ENCODE peak calls at places on chromosomes 2 and 18, in four cellular contexts. N is HepG2, E is H1, D is GM12878. K is an unnamed sample.

GRCh38 chr18:58532298-58532697 is 96.6 kb downstream of the ALPK2 start:
- DNase-seq in N (no peak), E (no peak), D (no peak), K (no peak)

GRCh38 chr2:10949835-10950234 is 38.1 kb downstream of the KCNF1 start:
- DNase-seq in N (no peak), E (no peak), D (no peak), K (no peak)

GRCh38 chr2:196168181-196168580 is 3.2 kb downstream of the STK17B start:
- DNase-seq in N (no peak), E (no peak), D (no peak), K (no peak)

GRCh38 chr2:156784034-156784433 is 347.9 kb downstream of the GPD2 start:
- DNase-seq in N (no peak), E (no peak), D (no peak), K (no peak)

GRCh38 chr2:127017548-127017947 is 89.4 kb downstream of the BIN1 start:
- DNase-seq in N (no peak), E (no peak), D (no peak), K (no peak)

GRCh38 chr2:96764253-96764637 is 3.5 kb downstream of the CNNM4 start:
- DNase-seq in N (no peak), E (no peak), D (no peak), K (peak)

GRCh38 chr2:71938108-71938507 is 209.6 kb downstream of the CYP26B1 start:
- DNase-seq in N (no peak), E (peak), D (no peak), K (no peak)

GRCh38 chr2:144240656-144241339 is 279.1 kb downstream of the ZEB2 start:
- DNase-seq in N (no peak), E (no peak), D (peak), K (peak)

GRCh38 chr18:13611616-13612110 is 114.7 kb downstream of the FAM210A start:
- DNase-seq in N (no peak), E (no peak), D (no peak), K (peak)

GRCh38 chr2:190722825-190723224 is 73.9 kb downstream of the NAB1 start:
- DNase-seq in N (no peak), E (no peak), D (no peak), K (no peak)

GRCh38 chr18:6088432-6088831 is 193.1 kb upstream of the TMEM200C start:
- DNase-seq in N (no peak), E (no peak), D (peak), K (no peak)

GRCh38 chr2:121063471-121063870 is 221.5 kb downstream of the TFCP2L1 start:
- DNase-seq in N (no peak), E (no peak), D (no peak), K (no peak)

GRCh38 chr18:57728941-57729511 is 74.1 kb downstream of the ATP8B1 start:
- DNase-seq in N (no peak), E (no peak), D (no peak), K (no peak)

GRCh38 chr2:112077814-112078213 is 22.7 kb downstream of the TMEM87B start:
- DNase-seq in N (no peak), E (no peak), D (no peak), K (peak)

GRCh38 chr18:75548353-75548752 is 120.8 kb upstream of the SMIM21 start:
- DNase-seq in N (no peak), E (no peak), D (no peak), K (peak)

GRCh38 chr2:161780881-161781280 is 156.7 kb downstream of the SLC4A10 start:
- DNase-seq in N (no peak), E (no peak), D (no peak), K (no peak)

GRCh38 chr2:44769349-44770005 is 172.0 kb upstream of the SIX3 start:
- DNase-seq in N (no peak), E (no peak), D (no peak), K (no peak)

GRCh38 chr2:238100821-238101771 is 956 bp downstream of the ESPNL start:
- DNase-seq in N (no peak), E (peak), D (no peak), K (no peak)

GRCh38 chr2:33425660-33426059 is 50.8 kb upstream of the RASGRP3 start:
- DNase-seq in N (no peak), E (no peak), D (no peak), K (no peak)

GRCh38 chr2:223923976-223924375 is 21.2 kb downstream of the WDFY1 start:
- DNase-seq in N (no peak), E (no peak), D (no peak), K (no peak)

GRCh38 chr2:109348190-109348589 is 219.2 kb downstream of the SH3RF3 start:
- DNase-seq in N (no peak), E (no peak), D (no peak), K (no peak)

GRCh38 chr2:150610670-150611279 is 123.3 kb upstream of the RND3 start:
- DNase-seq in N (peak), E (peak), D (no peak), K (peak)

GRCh38 chr18:46423226-46423805 is 233.7 kb downstream of the LOXHD1 start:
- DNase-seq in N (no peak), E (no peak), D (no peak), K (no peak)

GRCh38 chr2:207253946-207254345 is 88.2 kb upstream of the KLF7 start:
- DNase-seq in N (no peak), E (no peak), D (no peak), K (no peak)

GRCh38 chr2:209933499-209934458 is 68.7 kb upstream of the RPE start:
- DNase-seq in N (no peak), E (no peak), D (no peak), K (no peak)

GRCh38 chr2:101770672-101771071 is 73.2 kb downstream of the MAP4K4 start:
- DNase-seq in N (peak), E (no peak), D (peak), K (peak)

GRCh38 chr2:215550331-215550730 is 114.5 kb upstream of the FN1 start:
- DNase-seq in N (no peak), E (no peak), D (no peak), K (no peak)

GRCh38 chr18:48825101-48825745 is 125.5 kb downstream of the SMAD7 start:
- DNase-seq in N (no peak), E (peak), D (no peak), K (no peak)

GRCh38 chr2:31563273-31563839 is 17.4 kb downstream of the SRD5A2 start:
- DNase-seq in N (no peak), E (no peak), D (no peak), K (no peak)

GRCh38 chr2:5668682-5669267 is 23.4 kb upstream of the SOX11 start:
- DNase-seq in N (no peak), E (no peak), D (no peak), K (no peak)

GRCh38 chr2:205848601-205849000 is 166.3 kb downstream of the NRP2 start:
- DNase-seq in N (no peak), E (no peak), D (no peak), K (no peak)

GRCh38 chr2:111938392-111938791 is 40.0 kb downstream of the MERTK start:
- DNase-seq in N (no peak), E (no peak), D (no peak), K (no peak)

GRCh38 chr2:119441376-119442231 is 9.9 kb downstream of the TMEM37 start:
- DNase-seq in N (no peak), E (no peak), D (no peak), K (no peak)

GRCh38 chr2:100606740-100607343 is 44.0 kb downstream of the PDCL3 start:
- DNase-seq in N (peak), E (peak), D (no peak), K (peak)

GRCh38 chr18:10025756-10026290 is 112.0 kb downstream of the VAPA start:
- DNase-seq in N (no peak), E (no peak), D (no peak), K (no peak)

GRCh38 chr2:134175834-134176233 is 78.0 kb upstream of the MGAT5 start:
- DNase-seq in N (no peak), E (no peak), D (no peak), K (no peak)

GRCh38 chr2:134174711-134175110 is 79.2 kb upstream of the MGAT5 start:
- DNase-seq in N (no peak), E (no peak), D (no peak), K (no peak)

GRCh38 chr2:134170700-134171099 is 83.2 kb upstream of the MGAT5 start:
- DNase-seq in N (no peak), E (no peak), D (no peak), K (no peak)

GRCh38 chr2:134170269-134170668 is 83.6 kb upstream of the MGAT5 start:
- DNase-seq in N (no peak), E (no peak), D (no peak), K (no peak)

DNA sequence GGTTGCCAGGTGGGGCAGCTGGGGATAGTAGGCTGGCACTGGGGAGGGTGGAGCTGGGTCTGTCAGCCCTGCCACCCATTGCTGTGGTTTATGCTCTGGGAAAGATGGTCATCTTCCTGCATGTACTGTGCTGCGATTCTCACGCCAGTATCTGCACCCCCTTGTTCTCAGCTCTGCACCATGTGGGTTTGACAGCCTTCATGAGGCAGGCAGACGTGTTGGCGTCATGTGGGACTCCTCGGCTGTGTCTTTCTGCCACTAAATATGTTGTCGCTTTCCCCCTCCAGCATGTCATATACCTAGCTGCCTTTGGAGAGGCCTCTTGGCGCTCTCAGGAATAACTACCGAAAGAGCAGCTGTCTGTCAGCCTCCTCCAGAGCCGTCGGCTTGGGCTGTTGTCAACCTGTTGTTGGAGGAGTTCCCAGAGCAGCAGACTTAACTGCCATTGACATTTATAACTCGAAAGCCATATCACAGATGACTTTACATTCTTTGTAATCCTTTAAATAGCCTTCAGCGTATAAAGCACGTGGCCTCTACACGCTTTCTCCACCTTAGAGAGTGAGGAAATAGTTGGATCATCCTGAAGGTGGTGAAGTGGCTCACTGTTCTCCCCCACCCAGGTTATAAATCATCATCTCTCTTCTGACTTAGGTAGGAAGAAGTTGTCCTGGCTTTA is 80.4 kb upstream of the MGAT5 start:
- DNase-seq in N (no peak), E (no peak), D (no peak), K (no peak)
- TF ChIP-seq POLR2AphosphoS5 in N (no peak), E (no peak), D (no peak), K (no peak)

GRCh38 chr2:85706063-85706462 is 11.9 kb downstream of the GNLY start:
- DNase-seq in N (no peak), E (no peak), D (no peak), K (no peak)

GRCh38 chr2:85706604-85707296 is 12.6 kb downstream of the GNLY start:
- DNase-seq in N (no peak), E (no peak), D (no peak), K (no peak)

GRCh38 chr2:85704800-85705679 is 10.9 kb downstream of the GNLY start:
- DNase-seq in N (no peak), E (no peak), D (peak), K (no peak)

GRCh38 chr2:85704038-85704437 is 9.9 kb downstream of the GNLY start:
- DNase-seq in N (no peak), E (no peak), D (no peak), K (no peak)

DNA sequence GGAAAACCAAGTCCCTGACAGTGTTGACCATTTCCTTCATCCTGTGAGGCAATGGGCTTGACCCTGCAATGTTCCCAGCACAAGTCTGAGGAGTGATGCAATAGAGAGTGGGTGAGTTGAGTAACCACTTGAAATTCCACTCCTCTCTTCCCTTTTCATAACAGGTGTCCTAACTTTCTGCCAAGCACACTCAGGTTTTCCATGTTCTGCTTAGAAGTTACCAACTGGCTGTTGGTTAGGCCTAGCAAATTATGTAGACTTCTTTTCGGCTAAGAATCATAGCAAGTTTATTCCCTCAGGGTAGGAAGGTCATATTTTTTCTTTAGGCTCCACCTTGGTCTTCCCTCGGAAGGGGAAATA is 11.5 kb downstream of the GNLY start:
- DNase-seq in N (peak), E (no peak), D (no peak), K (no peak)
- TF ChIP-seq CREB1 in N (no peak), E (no peak), D (no peak), K (no peak)

GRCh38 chr2:234446404-234447076 is 50.3 kb downstream of the ARL4C start:
- DNase-seq in N (no peak), E (no peak), D (peak), K (no peak)
- TF ChIP-seq POLR2AphosphoS5 in N (no peak), E (no peak), D (no peak), K (no peak)

GRCh38 chr2:64753384-64753783 is 99.7 kb upstream of the SERTAD2 start:
- DNase-seq in N (no peak), E (no peak), D (no peak), K (no peak)
- TF ChIP-seq CREB1 in N (no peak), E (no peak), D (no peak), K (no peak)

GRCh38 chr2:233349005-233349998 is 5.0 kb upstream of the DGKD start:
- DNase-seq in N (peak), E (no peak), D (no peak), K (no peak)
- TF ChIP-seq POLR2AphosphoS5 in N (no peak), E (no peak), D (no peak), K (no peak)

K was measured in GM23338.